ENCODE peak calls at places on chromosome 15, in four cellular contexts. O, F, Z and Y are unnamed samples.

GRCh38 chr15:58369261-58369699 is 62.5 kb upstream of the LIPC start:
- DNase-seq in O (no peak), F (no peak), Z (peak; percentile 41), Y (peak; percentile 49)

GRCh38 chr15:62549345-62549970 is 384.4 kb upstream of the C2CD4B start:
- DNase-seq in O (no peak), F (peak; percentile 71), Z (peak; percentile 59), Y (peak; percentile 42)

GRCh38 chr15:38867556-38867955 is 302.9 kb upstream of the RASGRP1 start:
- DNase-seq in O (no peak), F (no peak), Z (peak; percentile 11), Y (no peak)

GRCh38 chr15:66085128-66085527 is 168.4 kb downstream of the MEGF11 start:
- DNase-seq in O (no peak), F (no peak), Z (no peak), Y (no peak)

GRCh38 chr15:84797801-84798200 is 19.4 kb upstream of the ALPK3 start:
- DNase-seq in O (no peak), F (no peak), Z (no peak), Y (no peak)

GRCh38 chr15:29233566-29233965 is 36.1 kb downstream of the NSMCE3 start:
- DNase-seq in O (no peak), F (no peak), Z (no peak), Y (no peak)

GRCh38 chr15:32829441-32829840 is 111.6 kb downstream of the GREM1 start:
- DNase-seq in O (no peak), F (no peak), Z (peak; percentile 36), Y (no peak)

GRCh38 chr15:85825719-85826118 is 31.0 kb upstream of the KLHL25 start:
- DNase-seq in O (no peak), F (no peak), Z (no peak), Y (no peak)

GRCh38 chr15:83380682-83381081 is 66.5 kb upstream of the SH3GL3 start:
- DNase-seq in O (no peak), F (peak; percentile 62), Z (peak; percentile 46), Y (peak; percentile 15)

GRCh38 chr15:96974761-96975160 is 644.3 kb downstream of the NR2F2 start:
- DNase-seq in O (no peak), F (no peak), Z (peak; percentile 10), Y (no peak)

GRCh38 chr15:90679959-90680358 is 37.2 kb upstream of the BLM start:
- DNase-seq in O (peak; percentile 45), F (no peak), Z (no peak), Y (no peak)

GRCh38 chr15:53869044-53869805 is 109.0 kb upstream of the UNC13C start:
- DNase-seq in O (no peak), F (peak; percentile 16), Z (peak; percentile 1), Y (no peak)

GRCh38 chr15:33309602-33310276 is 1.0 kb upstream of the RYR3 start:
- DNase-seq in O (no peak), F (no peak), Z (peak; percentile 18), Y (no peak)

GRCh38 chr15:27353837-27354236 is 382.9 kb downstream of the GABRG3 start:
- DNase-seq in O (no peak), F (no peak), Z (peak; percentile 6), Y (no peak)

GRCh38 chr15:76006136-76006778 is 6.0 kb downstream of the NRG4 start:
- DNase-seq in O (no peak), F (no peak), Z (peak; percentile 32), Y (peak; percentile 35)

GRCh38 chr15:92009162-92009561 is 155.7 kb downstream of the SLCO3A1 start:
- DNase-seq in O (no peak), F (no peak), Z (no peak), Y (no peak)

GRCh38 chr15:45332694-45333093 is 45.6 kb downstream of the GATM start:
- DNase-seq in O (no peak), F (no peak), Z (no peak), Y (no peak)

GRCh38 chr15:46365612-46366011 is 730.8 kb downstream of the SQOR start:
- DNase-seq in O (no peak), F (no peak), Z (peak; percentile 73), Y (no peak)

GRCh38 chr15:74614744-74615312 is 808 bp upstream of the CLK3 start:
- DNase-seq in O (peak; percentile 65), F (no peak), Z (peak; percentile 66), Y (peak; percentile 63)

GRCh38 chr15:58115692-58116091 is 22.5 kb upstream of the AQP9 start:
- DNase-seq in O (no peak), F (peak; percentile 33), Z (peak; percentile 37), Y (peak; percentile 54)

GRCh38 chr15:83436513-83437158 is 10.5 kb upstream of the SH3GL3 start:
- DNase-seq in O (no peak), F (peak; percentile 68), Z (peak; percentile 75), Y (peak; percentile 67)

GRCh38 chr15:100114100-100114499 is 227.7 kb downstream of the ADAMTS17 start:
- DNase-seq in O (peak; percentile 46), F (no peak), Z (peak; percentile 90), Y (peak; percentile 96)

GRCh38 chr15:23910030-23910429 is 222.9 kb upstream of the NDN start:
- DNase-seq in O (no peak), F (no peak), Z (no peak), Y (no peak)

GRCh38 chr15:35007397-35007796 is 19.3 kb upstream of the ZNF770 start:
- DNase-seq in O (no peak), F (no peak), Z (no peak), Y (no peak)
- TF ChIP-seq CTCF in O (no peak), F (no peak), Z (no peak), Y (no peak)

GRCh38 chr15:51969728-51970127 is 1.9 kb downstream of the LEO1 start:
- DNase-seq in O (no peak), F (no peak), Z (no peak), Y (no peak)
- H3K4me3 ChIP-seq in O (no peak overlapping the region), F (peak overlapping the region; percentile 68), Z (no peak overlapping the region), Y (no peak overlapping the region)

DNA sequence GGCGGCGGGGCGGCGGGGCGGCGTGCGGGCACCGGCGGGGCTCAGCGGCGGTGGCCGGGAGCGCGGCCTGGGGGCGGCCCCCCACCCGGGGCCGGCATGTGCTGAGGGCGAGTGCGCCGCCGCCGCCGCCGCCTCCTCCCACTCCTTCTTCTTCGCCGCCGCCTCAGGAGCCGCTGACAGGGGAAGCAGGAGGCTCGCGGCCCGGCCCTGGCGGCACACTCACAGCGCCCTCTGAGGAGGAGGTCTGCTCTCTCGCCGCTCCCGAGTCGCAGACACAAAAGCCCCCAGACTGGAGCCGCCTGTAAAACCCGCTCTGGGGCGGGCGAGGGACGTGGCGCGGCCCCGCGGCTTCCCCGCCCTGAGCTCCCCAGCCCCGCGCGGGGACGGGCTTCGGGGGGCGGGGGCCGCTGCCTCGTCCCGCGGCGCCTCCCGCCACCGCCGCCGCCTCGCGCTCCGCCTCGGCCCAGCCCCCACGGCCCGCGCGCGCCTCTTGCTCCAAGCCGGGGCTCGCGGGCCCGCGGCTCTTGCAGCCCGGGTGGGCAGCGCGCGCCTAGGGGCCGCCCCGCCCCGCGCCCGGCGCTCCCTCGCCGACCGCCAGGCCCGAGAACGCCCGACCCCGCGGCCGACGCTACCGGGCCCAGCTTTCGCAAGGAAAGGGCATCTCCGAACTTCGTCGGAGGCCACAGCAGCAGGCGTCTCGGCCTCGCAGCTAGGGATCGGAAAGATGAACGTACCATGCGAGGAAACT is at the start of gene PYGO1:
- DNase-seq in O (peak; percentile 18), F (peak; percentile 69), Z (peak; percentile 58), Y (peak; percentile 56)
- TF ChIP-seq CTCF in O (no peak), F (no peak), Z (no peak), Y (no peak)

GRCh38 chr15:52710050-52710709 is 31.0 kb upstream of the ATOSA start:
- DNase-seq in O (no peak), F (no peak), Z (no peak), Y (no peak)
- H3K4me3 ChIP-seq in O (no peak overlapping the region), F (no peak overlapping the region), Z (no peak overlapping the region), Y (no peak overlapping the region)

DNA sequence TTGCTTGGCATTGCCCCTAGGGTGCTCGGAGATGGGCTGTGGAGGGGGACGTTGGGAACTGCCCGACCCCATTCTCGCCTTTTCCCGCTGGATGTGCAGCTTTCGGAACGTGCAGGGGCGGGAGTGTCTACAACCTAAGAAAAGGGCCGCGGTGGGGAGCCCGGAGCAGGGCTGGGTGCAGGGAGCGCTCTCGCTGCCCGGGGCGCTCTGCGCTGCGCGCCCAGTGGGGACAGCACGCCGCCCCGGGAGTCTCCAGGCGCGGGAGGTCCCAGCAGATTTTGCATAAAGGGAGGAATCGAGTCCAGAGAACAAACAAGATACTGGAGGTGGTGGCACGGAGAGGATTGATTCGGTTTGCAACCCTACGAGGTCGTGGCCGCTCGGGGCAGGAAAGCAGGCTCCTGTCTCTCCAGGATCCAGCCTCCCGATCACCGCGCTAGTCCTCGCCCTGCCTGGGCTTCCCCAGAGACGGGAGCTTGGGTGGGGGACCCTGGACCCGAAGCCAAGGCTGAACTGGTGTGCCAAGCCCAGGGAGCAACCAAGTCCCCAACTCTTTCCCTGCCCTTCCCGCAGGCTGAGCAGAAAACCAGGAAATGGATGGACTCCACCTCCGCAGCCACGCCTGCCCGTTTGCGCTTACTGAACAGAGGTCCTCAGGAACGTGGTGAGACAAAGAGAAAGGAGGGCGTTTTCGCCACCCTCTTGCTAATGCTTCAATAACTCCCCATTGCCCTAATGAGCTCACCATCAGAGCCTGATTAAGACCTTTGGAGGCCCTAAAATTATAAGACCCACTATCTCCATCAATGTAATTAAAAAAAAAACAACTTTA is 59.7 kb downstream of the NOX5 start:
- DNase-seq in O (no peak), F (peak; percentile 86), Z (peak; percentile 66), Y (peak; percentile 42)
- TF ChIP-seq CTCF in O (no peak), F (peak; percentile 5), Z (peak; percentile 6), Y (no peak)

GRCh38 chr15:68056097-68056865 is 2.2 kb downstream of the PIAS1 start:
- DNase-seq in O (no peak), F (no peak), Z (no peak), Y (peak; percentile 26)
- H3K4me3 ChIP-seq in O (peak overlapping the region; percentile 98), F (peak overlapping the region; percentile 90), Z (peak overlapping the region; percentile 4), Y (peak overlapping the region; percentile 85)

GRCh38 chr15:49953421-49953820 is 165.6 kb downstream of the ATP8B4 start:
- DNase-seq in O (no peak), F (no peak), Z (no peak), Y (no peak)
- TF ChIP-seq CTCF in O (no peak), F (no peak), Z (no peak), Y (no peak)

GRCh38 chr15:49424954-49425353 is 1.9 kb downstream of the FGF7 start:
- DNase-seq in O (no peak), F (no peak), Z (peak; percentile 29), Y (no peak)
- H3K4me3 ChIP-seq in O (peak overlapping the region; percentile 33), F (no peak overlapping the region), Z (peak overlapping the region; percentile 39), Y (peak overlapping the region; percentile 74)

GRCh38 chr15:78004919-78005634 is 72.4 kb downstream of the TBC1D2B start:
- DNase-seq in O (peak; percentile 68), F (no peak), Z (peak; percentile 91), Y (peak; percentile 85)
- TF ChIP-seq CTCF in O (no peak), F (no peak), Z (peak; percentile 27), Y (peak; percentile 30)

GRCh38 chr15:98850991-98851776 is 156.4 kb downstream of the PGPEP1L start:
- DNase-seq in O (peak; percentile 53), F (peak; percentile 84), Z (peak; percentile 78), Y (peak; percentile 76)
- H3K4me3 ChIP-seq in O (no peak overlapping the region), F (peak overlapping the region; percentile 47), Z (no peak overlapping the region), Y (peak overlapping the region; percentile 73)